ENCODE peak calls at places on chromosomes 5 and 9, in seven cellular contexts. J, P, Z, C, X, I and Q are unnamed samples.

GRCh38 chr9:133852476-133852875 is 114.3 kb upstream of the SARDH start:
- DNase-seq in P (no peak), I (no peak), C (no peak), J (no peak), X (no peak), Z (no peak), Q (no peak)

GRCh38 chr9:133276001-133276884 is 1.2 kb upstream of the ABO start:
- DNase-seq in P (no peak), I (no peak), Z (no peak), C (no peak), J (no peak), X (no peak), Q (no peak)

GRCh38 chr9:21559402-21560280 is 77.5 kb upstream of the IFNE start:
- DNase-seq in Z (no peak), I (peak; percentile 88), P (peak; percentile 82), X (peak; percentile 54), C (peak; percentile 91), J (no peak), Q (peak; percentile 57)

GRCh38 chr9:72924116-72924790 is 28.6 kb downstream of the ALDH1A1 start:
- DNase-seq in Z (no peak), I (no peak), J (no peak), X (no peak), C (no peak), P (no peak), Q (no peak)

GRCh38 chr9:20808002-20808401 is 123.9 kb downstream of the FOCAD start:
- DNase-seq in Z (no peak), P (no peak), J (no peak), C (no peak), X (no peak), I (no peak), Q (no peak)

GRCh38 chr9:92289708-92290390 is 3.6 kb downstream of the IARS1 start:
- DNase-seq in Z (no peak), C (no peak), J (no peak), I (peak; percentile 59), P (peak; percentile 62), X (no peak), Q (no peak)

GRCh38 chr9:107935931-107936330 is 446.4 kb upstream of the KLF4 start:
- DNase-seq in I (no peak), C (no peak), Z (no peak), X (no peak), P (no peak), J (no peak), Q (no peak)

GRCh38 chr9:86434039-86434726 is 80.0 kb upstream of the TUT7 start:
- DNase-seq in P (peak; percentile 89), Z (no peak), X (peak; percentile 26), J (peak; percentile 34), C (no peak), I (peak; percentile 88), Q (peak; percentile 60)

GRCh38 chr9:90966475-90967150 is 165.0 kb downstream of the SYK start:
- DNase-seq in I (peak; percentile 82), C (no peak), Z (no peak), P (peak; percentile 75), J (no peak), X (no peak), Q (no peak)

GRCh38 chr9:129888809-129889460 is 53.7 kb downstream of the USP20 start:
- DNase-seq in C (no peak), X (peak; percentile 74), J (no peak), P (no peak), I (no peak), Z (no peak), Q (no peak)

GRCh38 chr5:18220631-18221030 is 586.4 kb downstream of the TAF11L14 start:
- DNase-seq in P (peak; percentile 15), J (no peak), I (no peak), Z (no peak), X (no peak), C (no peak), Q (no peak)

GRCh38 chr5:14165375-14166091 is 22.4 kb downstream of the TRIO start:
- DNase-seq in I (peak; percentile 94), Z (no peak), J (peak; percentile 86), X (no peak), C (no peak), P (no peak), Q (no peak)

GRCh38 chr9:76151267-76151666 is 243.0 kb downstream of the RFK start:
- DNase-seq in C (no peak), Z (no peak), P (no peak), X (no peak), I (no peak), J (no peak), Q (no peak)

GRCh38 chr5:178123987-178124925 is 6.6 kb upstream of the RMND5B start:
- DNase-seq in C (no peak), J (no peak), P (no peak), Z (no peak), X (no peak), I (no peak), Q (no peak)

GRCh38 chr9:124040186-124040920 is 28.8 kb downstream of the LHX2 start:
- DNase-seq in C (no peak), Z (no peak), P (peak; percentile 24), X (no peak), J (no peak), I (peak; percentile 76), Q (no peak)

GRCh38 chr9:127567898-127568617 is 44.0 kb upstream of the STXBP1 start:
- DNase-seq in X (peak; percentile 15), I (peak; percentile 19), Z (no peak), C (peak; percentile 69), P (peak; percentile 51), J (no peak), Q (peak; percentile 66)

GRCh38 chr5:178839319-178839704 is 20.4 kb upstream of the ZNF354B start:
- DNase-seq in Z (no peak), P (peak; percentile 20), I (no peak), J (peak; percentile 16), C (peak; percentile 63), X (no peak), Q (no peak)

GRCh38 chr5:128252794-128253193 is 169.2 kb downstream of the SLC12A2 start:
- DNase-seq in Z (no peak), X (no peak), P (peak; percentile 85), C (no peak), J (no peak), I (peak; percentile 25), Q (no peak)

GRCh38 chr9:92639124-92639523 is 30.8 kb downstream of the IPPK start:
- DNase-seq in I (no peak), Z (no peak), X (no peak), J (no peak), P (no peak), C (no peak), Q (no peak)

GRCh38 chr5:13972029-13972428 is 27.5 kb upstream of the DNAH5 start:
- DNase-seq in I (no peak), P (no peak), Z (no peak), X (no peak), C (no peak), J (no peak), Q (no peak)

GRCh38 chr5:91162534-91163381 is 220.4 kb downstream of the ARRDC3 start:
- DNase-seq in J (peak; percentile 51), X (peak; percentile 10), P (peak; percentile 81), C (no peak), Z (peak; percentile 41), I (peak; percentile 95), Q (no peak)

GRCh38 chr5:17398439-17398838 is 99.6 kb upstream of the TAF11L2 start:
- DNase-seq in Z (no peak), X (no peak), J (no peak), C (no peak), I (peak; percentile 99), P (peak; percentile 71), Q (no peak)

DNA sequence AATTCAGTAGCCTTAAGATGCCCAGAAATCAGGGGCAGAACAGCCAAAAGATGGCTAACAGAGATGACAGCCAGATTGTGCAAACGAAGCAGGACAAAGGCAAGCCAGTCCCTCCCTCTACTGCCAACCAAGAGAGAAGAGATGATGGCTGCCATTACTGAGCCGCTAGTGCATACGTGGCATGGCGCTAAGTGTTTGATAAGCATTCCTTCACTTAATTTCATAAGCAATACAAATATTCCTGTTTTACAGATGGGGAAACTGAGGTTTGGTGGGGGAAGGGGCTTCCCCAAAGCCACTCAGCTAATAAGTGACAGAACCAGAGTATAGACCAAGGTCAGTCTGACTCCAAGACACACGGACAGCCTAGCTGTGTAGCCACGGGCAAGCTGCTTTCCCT is 44.1 kb downstream of the STK10 start:
- DNase-seq in P (no peak), C (no peak), J (no peak), I (no peak), X (no peak), Z (no peak), Q (no peak)
- H3K4me3 ChIP-seq in P (no peak overlapping the region), C (no peak overlapping the region), J (no peak overlapping the region), I (no peak overlapping the region), X (no peak overlapping the region), Z (no peak overlapping the region), Q (no peak overlapping the region)

DNA sequence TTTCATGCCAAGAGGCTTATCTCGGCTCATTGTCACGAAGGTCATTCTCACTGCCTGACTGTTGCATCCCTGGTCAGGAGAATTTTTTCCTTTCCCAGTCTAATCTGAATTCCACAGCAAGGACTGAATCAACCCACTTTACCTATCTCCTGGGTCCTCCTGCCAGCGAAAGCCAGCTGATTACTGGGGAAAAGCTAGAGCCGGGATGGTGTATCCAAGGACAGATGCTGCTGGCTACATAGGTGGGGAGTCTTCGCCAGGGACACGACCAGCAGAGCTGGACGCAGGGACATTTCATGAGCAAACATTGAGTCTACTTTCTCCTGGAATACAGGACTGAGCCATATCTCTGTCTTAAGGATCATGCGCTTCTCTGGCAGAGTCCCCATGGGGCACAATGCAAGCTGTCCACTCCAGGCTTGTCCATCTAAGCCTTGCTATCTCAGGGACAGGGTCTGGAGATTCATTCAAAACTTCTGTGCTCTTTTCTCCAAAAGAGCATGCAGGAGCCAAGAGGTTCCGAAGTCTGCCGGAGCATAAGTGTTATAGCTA is 6.4 kb upstream of the HAND1 start:
- DNase-seq in X (no peak), C (no peak), P (no peak), Z (no peak), I (no peak), J (no peak), Q (no peak)
- H3K27me3 ChIP-seq in X (peaks cover 69% of the 10 kb centered on the region), C (peaks cover 58% of the 10 kb centered on the region), P (peaks cover 95% of the 10 kb centered on the region), Z (peaks cover 65% of the 10 kb centered on the region), I (peaks cover 79% of the 10 kb centered on the region), J (peaks cover 63% of the 10 kb centered on the region), Q (peaks cover 56% of the 10 kb centered on the region)

GRCh38 chr5:30355675-30356074 is 837.8 kb upstream of the CDH6 start:
- DNase-seq in I (no peak), X (no peak), J (no peak), C (no peak), Z (no peak), P (no peak), Q (no peak)
- H3K4me3 ChIP-seq in I (no peak overlapping the region), X (no peak overlapping the region), J (no peak overlapping the region), C (no peak overlapping the region), Z (no peak overlapping the region), P (no peak overlapping the region), Q (no peak overlapping the region)

GRCh38 chr5:170572453-170572852 is 68.6 kb downstream of the KCNIP1 start:
- DNase-seq in I (peak; percentile 42), C (no peak), P (peak; percentile 1), Z (no peak), J (no peak), X (no peak), Q (no peak)

GRCh38 chr5:170571331-170571731 is 67.5 kb downstream of the KCNIP1 start:
- DNase-seq in P (peak; percentile 11), X (no peak), Z (no peak), I (peak; percentile 89), C (no peak), J (no peak), Q (no peak)

GRCh38 chr5:170573119-170573518 is 69.3 kb downstream of the KCNIP1 start:
- DNase-seq in I (no peak), J (no peak), Z (no peak), P (no peak), C (no peak), X (no peak), Q (no peak)

GRCh38 chr5:170570492-170570891 is 66.7 kb downstream of the KCNIP1 start:
- DNase-seq in J (no peak), C (no peak), I (no peak), Z (no peak), X (no peak), P (no peak), Q (no peak)

GRCh38 chr5:170571885-170572284 is 68.1 kb downstream of the KCNIP1 start:
- DNase-seq in I (no peak), P (no peak), C (no peak), J (no peak), X (no peak), Z (no peak), Q (no peak)
- H3K27me3 ChIP-seq in I (no peaks in the 10 kb centered on the region), P (peaks cover 58% of the 10 kb centered on the region), C (no peaks in the 10 kb centered on the region), J (peaks cover 84% of the 10 kb centered on the region), X (peaks cover 3% of the 10 kb centered on the region), Z (no peaks in the 10 kb centered on the region), Q (no peaks in the 10 kb centered on the region)